ENCODE peak calls at places on chromosomes 16 and 17, in nine cellular contexts. E, G, K, Y, T, D, N, U and X are unnamed samples.

GRCh38 chr17:50440172-50440837 is 14.3 kb downstream of the ACSF2 start:
- DNase-seq in E (no peak), G (peak; percentile 58), K (no peak), Y (no peak), T (no peak), D (no peak), N (no peak), U (peak; percentile 98), X (no peak)

GRCh38 chr17:22459953-22460350 is 767.6 kb downstream of the KCNJ18 start:
- DNase-seq in E (no peak), G (no peak), K (no peak), Y (no peak), T (no peak), D (no peak), N (no peak), U (no peak), X (no peak)

GRCh38 chr17:14775761-14776492 is 475.0 kb downstream of the HS3ST3B1 start:
- DNase-seq in E (no peak), G (no peak), K (no peak), Y (no peak), T (no peak), D (no peak), N (no peak), U (no peak), X (no peak)

GRCh38 chr17:37570527-37571093 is 38.6 kb downstream of the SYNRG start:
- DNase-seq in E (peak; percentile 67), G (peak; percentile 63), K (peak; percentile 16), Y (peak; percentile 3), T (no peak), D (no peak), N (no peak), U (peak; percentile 69), X (peak; percentile 7)

GRCh38 chr16:71727545-71728324 is 3.2 kb upstream of the PHLPP2 start:
- DNase-seq in E (no peak), G (no peak), K (no peak), Y (no peak), T (no peak), D (no peak), N (no peak), U (no peak), X (no peak)

GRCh38 chr16:57304169-57305061 is 19.9 kb upstream of the PLLP start:
- DNase-seq in E (no peak), G (peak; percentile 58), K (peak; percentile 79), Y (no peak), T (peak; percentile 45), D (peak; percentile 58), N (no peak), U (peak; percentile 96), X (no peak)

GRCh38 chr17:75783803-75784472 is 668 bp upstream of the UNK start:
- DNase-seq in E (peak; percentile 56), G (peak; percentile 76), K (no peak), Y (no peak), T (no peak), D (peak; percentile 64), N (no peak), U (no peak), X (no peak)

GRCh38 chr16:29897333-29897732 is 2.0 kb downstream of the SEZ6L2 start:
- DNase-seq in E (no peak), G (no peak), K (no peak), Y (no peak), T (no peak), D (no peak), N (no peak), U (no peak), X (no peak)

GRCh38 chr17:7056386-7056785 is 12.5 kb upstream of the SLC16A11 start:
- DNase-seq in E (no peak), G (no peak), K (no peak), Y (no peak), T (no peak), D (no peak), N (no peak), U (peak; percentile 78), X (no peak)

GRCh38 chr17:50346313-50347086 is 574 bp downstream of the XYLT2 start:
- DNase-seq in E (peak; percentile 58), G (peak; percentile 56), K (peak; percentile 44), Y (peak; percentile 18), T (no peak), D (peak; percentile 68), N (no peak), U (peak; percentile 35), X (no peak)

GRCh38 chr16:67248401-67249177 is at the start of gene SLC9A5:
- DNase-seq in E (peak; percentile 44), G (peak; percentile 25), K (no peak), Y (no peak), T (no peak), D (peak; percentile 79), N (no peak), U (no peak), X (no peak)

GRCh38 chr16:79211581-79211980 is 389.0 kb downstream of the MAF start:
- DNase-seq in E (no peak), G (no peak), K (no peak), Y (no peak), T (no peak), D (peak; percentile 56), N (no peak), U (no peak), X (peak; percentile 42)

GRCh38 chr16:66516808-66517585 is 32.9 kb downstream of the TK2 start:
- DNase-seq in E (peak; percentile 97), G (peak; percentile 99), K (peak; percentile 99), Y (peak; percentile 77), T (peak; percentile 97), D (peak; percentile 99), N (peak; percentile 99), U (peak; percentile 98), X (peak; percentile 89)

GRCh38 chr16:19132898-19133297 is 19.1 kb downstream of the ITPRIPL2 start:
- DNase-seq in E (no peak), G (no peak), K (no peak), Y (no peak), T (no peak), D (no peak), N (no peak), U (no peak), X (no peak)

GRCh38 chr17:44807093-44807816 is 22.8 kb downstream of the GJC1 start:
- DNase-seq in E (no peak), G (no peak), K (no peak), Y (no peak), T (no peak), D (no peak), N (no peak), U (no peak), X (no peak)

GRCh38 chr16:82152192-82152591 is 17.8 kb downstream of the MPHOSPH6 start:
- DNase-seq in E (no peak), G (no peak), K (no peak), Y (no peak), T (no peak), D (no peak), N (no peak), U (no peak), X (no peak)

GRCh38 chr17:37607637-37608368 is 1.4 kb downstream of the SYNRG start:
- DNase-seq in E (no peak), G (peak; percentile 10), K (no peak), Y (peak; percentile 15), T (no peak), D (no peak), N (no peak), U (no peak), X (no peak)

GRCh38 chr17:59814685-59815084 is 78.1 kb downstream of the TUBD1 start:
- DNase-seq in E (no peak), G (no peak), K (no peak), Y (no peak), T (no peak), D (no peak), N (no peak), U (no peak), X (no peak)
- H3K27ac ChIP-seq in E (no peak overlapping the region), G (no peak overlapping the region), K (no peak overlapping the region), Y (no peak overlapping the region), T (no peak overlapping the region), D (peak overlapping the region; percentile 31), N (peak overlapping the region; percentile 57), U (peak overlapping the region; percentile 30), X (no peak overlapping the region)

GRCh38 chr17:73616120-73616872 is 27.9 kb downstream of the SDK2 start:
- DNase-seq in E (no peak), G (no peak), K (no peak), Y (no peak), T (no peak), D (no peak), N (no peak), U (no peak), X (no peak)
- H3K27ac ChIP-seq in E (no peak overlapping the region), G (no peak overlapping the region), K (no peak overlapping the region), Y (no peak overlapping the region), T (no peak overlapping the region), D (no peak overlapping the region), N (no peak overlapping the region), U (no peak overlapping the region), X (no peak overlapping the region)

GRCh38 chr17:21168555-21168865 is 41.7 kb downstream of the DHRS7B start:
- DNase-seq in E (no peak), G (no peak), K (no peak), Y (no peak), T (no peak), D (no peak), N (no peak), U (no peak), X (no peak)

GRCh38 chr17:21171970-21172510 is 41.9 kb downstream of the TMEM11 start:
- DNase-seq in E (no peak), G (no peak), K (no peak), Y (no peak), T (no peak), D (no peak), N (no peak), U (no peak), X (no peak)

GRCh38 chr17:21169496-21169895 is 42.7 kb downstream of the DHRS7B start:
- DNase-seq in E (no peak), G (no peak), K (no peak), Y (no peak), T (no peak), D (no peak), N (no peak), U (no peak), X (no peak)

GRCh38 chr17:21171309-21171922 is 42.5 kb downstream of the TMEM11 start:
- DNase-seq in E (no peak), G (no peak), K (no peak), Y (no peak), T (no peak), D (no peak), N (no peak), U (no peak), X (no peak)

GRCh38 chr17:21170829-21171228 is 43.1 kb downstream of the TMEM11 start:
- DNase-seq in E (no peak), G (no peak), K (no peak), Y (no peak), T (no peak), D (no peak), N (no peak), U (no peak), X (peak; percentile 43)
- H3K27ac ChIP-seq in E (peak overlapping the region; percentile 38), G (no peak overlapping the region), K (peak overlapping the region; percentile 37), Y (no peak overlapping the region), T (no peak overlapping the region), D (peak overlapping the region; percentile 96), N (no peak overlapping the region), U (no peak overlapping the region), X (no peak overlapping the region)

DNA sequence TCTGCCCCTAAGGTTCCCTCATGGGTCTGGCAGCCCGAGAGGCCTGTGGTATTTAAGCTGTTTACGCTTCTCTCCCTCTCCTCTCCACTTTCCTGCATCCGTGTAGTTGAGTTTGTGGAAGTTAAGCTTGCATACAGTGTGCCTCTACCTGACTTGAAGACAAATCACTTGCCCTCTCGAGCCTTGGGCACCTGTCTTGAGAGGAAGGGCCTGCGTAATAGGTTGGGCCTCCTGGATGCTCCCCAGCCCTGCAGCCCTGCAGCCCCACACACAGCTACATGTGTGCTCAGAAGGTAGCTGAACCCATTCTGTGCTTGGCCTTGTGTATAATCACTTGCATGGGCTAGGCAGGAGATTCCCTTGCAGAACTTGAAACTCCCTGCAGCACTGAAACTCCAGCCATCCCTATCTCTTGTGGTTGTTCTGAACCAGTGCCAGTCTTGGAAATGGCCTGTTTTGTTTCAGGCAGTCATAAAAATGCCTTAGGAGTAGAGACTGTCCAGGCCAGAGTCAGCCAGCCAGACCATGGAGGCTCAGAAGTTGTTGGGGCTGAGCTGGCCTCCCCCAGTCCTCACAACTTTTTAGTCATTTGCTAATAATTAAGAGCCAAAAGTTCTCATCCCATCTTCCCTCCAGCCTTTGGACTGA is 134.6 kb downstream of the CLEC16A start:
- DNase-seq in E (no peak), G (peak; percentile 22), K (peak; percentile 33), Y (no peak), T (no peak), D (no peak), N (peak; percentile 43), U (no peak), X (no peak)
- H3K27ac ChIP-seq in E (peak overlapping the region; percentile 10), G (no peak overlapping the region), K (no peak overlapping the region), Y (no peak overlapping the region), T (peak overlapping the region; percentile 80), D (no peak overlapping the region), N (peak overlapping the region; percentile 70), U (no peak overlapping the region), X (no peak overlapping the region)